ENCODE peak calls at places on chromosomes 2 and 18, in ten cellular contexts. One of them, this sample, is unnamed.

GRCh38 chr2:120917876-120918275 is 182.2 kb downstream of the GLI2 start:
- DNase-seq in GM10248: no peak
- DNase-seq in GM12865: no peak
- DNase-seq in HL-60: no peak
- DNase-seq in body of pancreas: no peak
- DNase-seq in HFF-Myc: no peak
- DNase-seq in colonic mucosa: no peak
- DNase-seq in endothelial cell: no peak
- DNase-seq in foreskin fibroblast: peak; percentile 84
- DNase-seq in heart left ventricle: no peak
- DNase-seq in this sample: no peak

GRCh38 chr18:452801-453200 is 47.7 kb downstream of the COLEC12 start:
- DNase-seq in GM12865: no peak
- DNase-seq in HL-60: no peak
- DNase-seq in foreskin fibroblast: no peak
- DNase-seq in GM10248: no peak
- DNase-seq in heart left ventricle: no peak
- DNase-seq in endothelial cell: no peak
- DNase-seq in body of pancreas: no peak
- DNase-seq in colonic mucosa: no peak
- DNase-seq in HFF-Myc: no peak
- DNase-seq in this sample: no peak

GRCh38 chr18:51195602-51196115 is 1.8 kb downstream of the MEX3C start:
- DNase-seq in body of pancreas: peak; percentile 34
- DNase-seq in HL-60: peak; percentile 52
- DNase-seq in GM10248: no peak
- DNase-seq in foreskin fibroblast: no peak
- DNase-seq in GM12865: peak; percentile 67
- DNase-seq in endothelial cell: peak; percentile 22
- DNase-seq in colonic mucosa: peak; percentile 60
- DNase-seq in heart left ventricle: no peak
- DNase-seq in HFF-Myc: no peak
- DNase-seq in this sample: no peak

GRCh38 chr2:238949710-238950345 is 101.9 kb downstream of the TWIST2 start:
- DNase-seq in colonic mucosa: peak; percentile 12
- DNase-seq in body of pancreas: no peak
- DNase-seq in HL-60: no peak
- DNase-seq in heart left ventricle: peak; percentile 19
- DNase-seq in GM10248: no peak
- DNase-seq in endothelial cell: no peak
- DNase-seq in GM12865: no peak
- DNase-seq in HFF-Myc: no peak
- DNase-seq in foreskin fibroblast: no peak
- DNase-seq in this sample: no peak

GRCh38 chr2:150211164-150211631 is 276.3 kb downstream of the RND3 start:
- DNase-seq in GM12865: no peak
- DNase-seq in endothelial cell: no peak
- DNase-seq in foreskin fibroblast: no peak
- DNase-seq in colonic mucosa: no peak
- DNase-seq in HFF-Myc: no peak
- DNase-seq in body of pancreas: no peak
- DNase-seq in GM10248: no peak
- DNase-seq in HL-60: no peak
- DNase-seq in heart left ventricle: no peak
- DNase-seq in this sample: no peak

GRCh38 chr2:15363142-15363541 is 198.0 kb downstream of the NBAS start:
- DNase-seq in GM12865: no peak
- DNase-seq in GM10248: no peak
- DNase-seq in HL-60: no peak
- DNase-seq in HFF-Myc: no peak
- DNase-seq in colonic mucosa: no peak
- DNase-seq in heart left ventricle: no peak
- DNase-seq in foreskin fibroblast: peak; percentile 28
- DNase-seq in body of pancreas: no peak
- DNase-seq in endothelial cell: no peak
- DNase-seq in this sample: no peak

GRCh38 chr2:12169060-12169406 is 422.6 kb downstream of the LPIN1 start:
- DNase-seq in body of pancreas: peak; percentile 56
- DNase-seq in colonic mucosa: no peak
- DNase-seq in heart left ventricle: peak; percentile 31
- DNase-seq in HL-60: no peak
- DNase-seq in endothelial cell: no peak
- DNase-seq in HFF-Myc: no peak
- DNase-seq in GM10248: no peak
- DNase-seq in foreskin fibroblast: peak; percentile 83
- DNase-seq in GM12865: peak; percentile 23
- DNase-seq in this sample: no peak

GRCh38 chr18:59593291-59593717 is 103.9 kb downstream of the CCBE1 start:
- DNase-seq in foreskin fibroblast: peak; percentile 53
- DNase-seq in colonic mucosa: no peak
- DNase-seq in heart left ventricle: no peak
- DNase-seq in HL-60: no peak
- DNase-seq in HFF-Myc: no peak
- DNase-seq in GM10248: no peak
- DNase-seq in GM12865: no peak
- DNase-seq in body of pancreas: no peak
- DNase-seq in endothelial cell: no peak
- DNase-seq in this sample: no peak

GRCh38 chr2:21229302-21229701 is 105.5 kb downstream of the TDRD15 start:
- DNase-seq in endothelial cell: no peak
- DNase-seq in HL-60: no peak
- DNase-seq in heart left ventricle: no peak
- DNase-seq in colonic mucosa: no peak
- DNase-seq in GM12865: no peak
- DNase-seq in body of pancreas: no peak
- DNase-seq in foreskin fibroblast: no peak
- DNase-seq in GM10248: no peak
- DNase-seq in HFF-Myc: no peak
- DNase-seq in this sample: no peak

GRCh38 chr2:231513746-231514224 is 16.5 kb downstream of the NMUR1 start:
- DNase-seq in foreskin fibroblast: no peak
- DNase-seq in HFF-Myc: no peak
- DNase-seq in HL-60: no peak
- DNase-seq in body of pancreas: no peak
- DNase-seq in heart left ventricle: no peak
- DNase-seq in colonic mucosa: no peak
- DNase-seq in endothelial cell: no peak
- DNase-seq in GM12865: no peak
- DNase-seq in GM10248: no peak
- DNase-seq in this sample: no peak

GRCh38 chr2:23695214-23696162 is 231.4 kb downstream of the ATAD2B start:
- DNase-seq in heart left ventricle: no peak
- DNase-seq in GM12865: no peak
- DNase-seq in GM10248: no peak
- DNase-seq in colonic mucosa: no peak
- DNase-seq in endothelial cell: no peak
- DNase-seq in body of pancreas: no peak
- DNase-seq in HFF-Myc: no peak
- DNase-seq in foreskin fibroblast: no peak
- DNase-seq in HL-60: no peak
- DNase-seq in this sample: no peak

GRCh38 chr2:127528487-127528886 is 2.2 kb upstream of the IWS1 start:
- DNase-seq in HFF-Myc: no peak
- DNase-seq in colonic mucosa: no peak
- DNase-seq in HL-60: no peak
- DNase-seq in GM10248: no peak
- DNase-seq in GM12865: no peak
- DNase-seq in heart left ventricle: no peak
- DNase-seq in endothelial cell: no peak
- DNase-seq in body of pancreas: no peak
- DNase-seq in foreskin fibroblast: no peak
- DNase-seq in this sample: no peak

DNA sequence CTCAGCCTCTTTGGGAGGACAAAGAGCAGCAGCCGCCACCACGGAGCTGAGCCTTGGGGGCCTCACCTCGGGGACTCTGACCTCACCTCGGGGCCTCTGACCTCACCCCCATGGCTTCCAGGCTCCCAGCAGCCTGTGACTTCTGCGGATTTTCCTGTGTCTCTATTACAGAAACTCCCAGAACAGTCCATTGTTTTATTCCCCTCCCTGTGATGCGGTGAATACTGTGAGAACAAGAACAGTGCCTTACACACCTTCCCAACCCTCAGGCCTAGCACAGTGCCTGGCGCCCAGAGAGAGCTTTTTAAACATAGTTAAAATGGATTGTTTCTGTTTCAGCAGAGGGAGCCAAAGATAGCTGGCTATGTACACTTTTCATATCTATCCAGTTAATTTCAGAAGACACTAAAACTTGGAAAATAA is 63.7 kb downstream of the MBP start:
- DNase-seq in GM10248: no peak
- DNase-seq in endothelial cell: no peak
- DNase-seq in HL-60: no peak
- DNase-seq in colonic mucosa: no peak
- DNase-seq in body of pancreas: no peak
- DNase-seq in HFF-Myc: no peak
- DNase-seq in foreskin fibroblast: no peak
- DNase-seq in heart left ventricle: peak; percentile 49
- DNase-seq in GM12865: peak; percentile 43
- DNase-seq in this sample: no peak
- TF ChIP-seq CTCF in GM10248: peak; percentile 20
- TF ChIP-seq CTCF in endothelial cell: no peak
- TF ChIP-seq CTCF in HL-60: no peak
- TF ChIP-seq CTCF in colonic mucosa: no peak
- TF ChIP-seq CTCF in body of pancreas: peak; percentile 4
- TF ChIP-seq CTCF in HFF-Myc: peak; percentile 8
- TF ChIP-seq CTCF in foreskin fibroblast: no peak
- TF ChIP-seq CTCF in heart left ventricle: no peak
- TF ChIP-seq CTCF in GM12865: no peak
- TF ChIP-seq CTCF in this sample: no peak

GRCh38 chr2:174546519-174547506 is 50.8 kb downstream of the WIPF1 start:
- DNase-seq in heart left ventricle: no peak
- DNase-seq in body of pancreas: no peak
- DNase-seq in HFF-Myc: no peak
- DNase-seq in endothelial cell: peak; percentile 19
- DNase-seq in GM10248: peak; percentile 52
- DNase-seq in foreskin fibroblast: peak; percentile 14
- DNase-seq in GM12865: peak; percentile 61
- DNase-seq in colonic mucosa: no peak
- DNase-seq in HL-60: no peak
- DNase-seq in this sample: no peak
- TF ChIP-seq CTCF in heart left ventricle: peak; percentile 16
- TF ChIP-seq CTCF in body of pancreas: peak; percentile 31
- TF ChIP-seq CTCF in HFF-Myc: peak; percentile 47
- TF ChIP-seq CTCF in endothelial cell: no peak
- TF ChIP-seq CTCF in GM10248: peak; percentile 62
- TF ChIP-seq CTCF in foreskin fibroblast: peak; percentile 58
- TF ChIP-seq CTCF in GM12865: peak; percentile 52
- TF ChIP-seq CTCF in colonic mucosa: no peak
- TF ChIP-seq CTCF in HL-60: peak; percentile 30
- TF ChIP-seq CTCF in this sample: peak; percentile 11

DNA sequence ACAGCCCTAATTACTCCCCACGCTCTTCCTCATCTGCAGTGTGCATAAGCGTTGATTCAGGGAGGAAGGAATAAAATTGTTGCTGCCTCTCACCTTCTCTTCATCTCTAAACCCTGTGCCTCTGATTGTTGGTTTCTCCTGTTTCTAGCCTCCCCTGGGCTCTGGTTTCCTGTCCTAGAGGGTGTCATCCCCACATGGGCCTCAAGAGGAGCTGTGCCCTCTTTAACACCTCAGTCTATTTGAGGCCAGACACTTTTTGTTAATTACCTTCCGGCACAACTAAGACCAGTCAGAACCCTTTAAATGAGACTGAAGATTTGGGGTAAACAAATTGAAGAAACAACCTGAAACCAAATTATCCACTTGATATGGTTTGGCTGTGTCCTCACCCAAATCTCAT is 9.7 kb downstream of the CTAGE1 start:
- DNase-seq in endothelial cell: no peak
- DNase-seq in foreskin fibroblast: no peak
- DNase-seq in GM10248: no peak
- DNase-seq in GM12865: no peak
- DNase-seq in body of pancreas: no peak
- DNase-seq in HFF-Myc: no peak
- DNase-seq in heart left ventricle: no peak
- DNase-seq in colonic mucosa: no peak
- DNase-seq in HL-60: no peak
- DNase-seq in this sample: no peak
- TF ChIP-seq CTCF in endothelial cell: peak; percentile 5
- TF ChIP-seq CTCF in foreskin fibroblast: no peak
- TF ChIP-seq CTCF in GM10248: no peak
- TF ChIP-seq CTCF in GM12865: peak; percentile 7
- TF ChIP-seq CTCF in body of pancreas: no peak
- TF ChIP-seq CTCF in HFF-Myc: peak; percentile 19
- TF ChIP-seq CTCF in heart left ventricle: peak; percentile 5
- TF ChIP-seq CTCF in colonic mucosa: no peak
- TF ChIP-seq CTCF in HL-60: no peak
- TF ChIP-seq CTCF in this sample: no peak

GRCh38 chr2:153071090-153071489 is 352.7 kb downstream of the ARL6IP6 start:
- DNase-seq in GM12865: no peak
- DNase-seq in GM10248: no peak
- DNase-seq in HFF-Myc: no peak
- DNase-seq in foreskin fibroblast: no peak
- DNase-seq in HL-60: no peak
- DNase-seq in heart left ventricle: no peak
- DNase-seq in body of pancreas: no peak
- DNase-seq in endothelial cell: no peak
- DNase-seq in colonic mucosa: no peak
- DNase-seq in this sample: no peak

GRCh38 chr2:153068915-153069314 is 350.5 kb downstream of the ARL6IP6 start:
- DNase-seq in GM10248: no peak
- DNase-seq in colonic mucosa: no peak
- DNase-seq in HFF-Myc: no peak
- DNase-seq in heart left ventricle: no peak
- DNase-seq in body of pancreas: no peak
- DNase-seq in foreskin fibroblast: no peak
- DNase-seq in endothelial cell: no peak
- DNase-seq in GM12865: no peak
- DNase-seq in HL-60: no peak
- DNase-seq in this sample: no peak

GRCh38 chr2:153074207-153074606 is 355.8 kb downstream of the ARL6IP6 start:
- DNase-seq in body of pancreas: no peak
- DNase-seq in foreskin fibroblast: no peak
- DNase-seq in heart left ventricle: no peak
- DNase-seq in endothelial cell: no peak
- DNase-seq in HL-60: no peak
- DNase-seq in GM12865: no peak
- DNase-seq in GM10248: no peak
- DNase-seq in HFF-Myc: no peak
- DNase-seq in colonic mucosa: no peak
- DNase-seq in this sample: no peak

GRCh38 chr2:153068067-153068466 is 349.6 kb downstream of the ARL6IP6 start:
- DNase-seq in foreskin fibroblast: no peak
- DNase-seq in GM12865: no peak
- DNase-seq in endothelial cell: no peak
- DNase-seq in heart left ventricle: no peak
- DNase-seq in HL-60: no peak
- DNase-seq in HFF-Myc: no peak
- DNase-seq in colonic mucosa: no peak
- DNase-seq in body of pancreas: no peak
- DNase-seq in GM10248: no peak
- DNase-seq in this sample: no peak

DNA sequence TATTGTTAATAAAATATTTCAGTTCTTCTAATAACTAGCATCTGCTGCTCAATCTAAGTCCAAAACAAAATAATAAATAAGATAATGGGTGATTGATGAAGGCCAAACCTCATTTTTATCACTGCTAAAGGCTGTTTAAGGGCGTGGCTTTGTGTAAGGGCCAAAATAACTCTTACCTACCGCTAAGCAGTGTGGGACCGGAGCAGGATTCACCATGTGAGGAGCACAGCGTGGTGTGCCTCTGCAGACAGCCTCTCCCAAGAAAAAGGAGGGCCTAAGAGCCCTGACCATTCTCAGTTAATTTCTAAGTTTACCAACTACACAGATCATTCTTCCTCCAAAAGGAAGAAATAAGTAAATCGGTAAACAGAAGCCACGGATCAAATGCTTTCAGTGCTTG is 353.7 kb downstream of the ARL6IP6 start:
- DNase-seq in endothelial cell: no peak
- DNase-seq in heart left ventricle: no peak
- DNase-seq in HL-60: no peak
- DNase-seq in body of pancreas: no peak
- DNase-seq in GM12865: no peak
- DNase-seq in GM10248: no peak
- DNase-seq in HFF-Myc: no peak
- DNase-seq in colonic mucosa: no peak
- DNase-seq in foreskin fibroblast: no peak
- DNase-seq in this sample: no peak
- TF ChIP-seq CTCF in endothelial cell: no peak
- TF ChIP-seq CTCF in heart left ventricle: no peak
- TF ChIP-seq CTCF in HL-60: no peak
- TF ChIP-seq CTCF in body of pancreas: no peak
- TF ChIP-seq CTCF in GM12865: no peak
- TF ChIP-seq CTCF in GM10248: no peak
- TF ChIP-seq CTCF in HFF-Myc: no peak
- TF ChIP-seq CTCF in colonic mucosa: no peak
- TF ChIP-seq CTCF in foreskin fibroblast: no peak
- TF ChIP-seq CTCF in this sample: no peak

This sample was measured in progenitor cell of endocrine pancreas.